ENCODE peak calls at places on chromosomes 4 and X, in five cellular contexts. Y, T, I, A and H are unnamed samples. For H3K9me3, the result is how much of the 10 kb centered on the place peaks cover.

GRCh38 chrX:87517571-87518141 is at the start of gene KLHL4:
- DNase-seq in A (peak), I (peak), Y (no peak), T (peak), H (no peak)

GRCh38 chrX:116009871-116010710 is 160.5 kb upstream of the AGTR2 start:
- DNase-seq in I (no peak), Y (peak), T (peak), A (no peak), H (peak)

GRCh38 chr4:26985836-26986235 is 125.2 kb downstream of the STIM2 start:
- DNase-seq in Y (no peak), T (no peak), I (no peak), A (no peak), H (no peak)

GRCh38 chr4:128657638-128658037 is 151.9 kb upstream of the JADE1 start:
- DNase-seq in T (no peak), Y (no peak), I (no peak), A (no peak), H (no peak)

GRCh38 chr4:140343303-140343702 is 30.1 kb upstream of the SCOC start:
- DNase-seq in T (no peak), A (peak), Y (peak), I (peak), H (no peak)

GRCh38 chrX:77422886-77423648 is 24.1 kb upstream of the FGF16 start:
- DNase-seq in T (peak), Y (no peak), A (no peak), I (no peak), H (no peak)

GRCh38 chrX:119145241-119145653 is 17.6 kb upstream of the KIAA1210 start:
- DNase-seq in Y (peak), A (no peak), I (peak), T (peak), H (no peak)

GRCh38 chrX:338836-339400 is 20.3 kb upstream of the GTPBP6 start:
- DNase-seq in I (no peak), A (no peak), Y (no peak), T (peak), H (no peak)

GRCh38 chr4:172983014-172983413 is 185.6 kb upstream of the GALNT7 start:
- DNase-seq in I (no peak), A (no peak), T (no peak), Y (no peak), H (no peak)

GRCh38 chr4:122131562-122132157 is 20.5 kb upstream of the BLTP1 start:
- DNase-seq in T (no peak), A (no peak), I (no peak), Y (no peak), H (no peak)

GRCh38 chrX:65587616-65588526 is 53.3 kb upstream of the LAS1L start:
- DNase-seq in I (peak), Y (peak), A (peak), T (no peak), H (peak)

GRCh38 chrX:24030597-24030996 is 3.6 kb upstream of the KLHL15 start:
- DNase-seq in T (no peak), I (no peak), Y (no peak), A (no peak), H (no peak)

GRCh38 chrX:24426340-24426913 is 38.7 kb upstream of the PDK3 start:
- DNase-seq in T (peak), A (no peak), Y (no peak), I (no peak), H (peak)

GRCh38 chr4:70734168-70734954 is 12.6 kb downstream of the RUFY3 start:
- DNase-seq in I (peak), T (no peak), Y (peak), A (no peak), H (peak)

GRCh38 chr4:108536577-108536976 is 83.8 kb upstream of the RPL34 start:
- DNase-seq in T (no peak), I (no peak), Y (no peak), A (no peak), H (no peak)

GRCh38 chr4:56080384-56080783 is 131.6 kb downstream of the CEP135 start:
- DNase-seq in T (no peak), Y (peak), A (no peak), I (no peak), H (no peak)

GRCh38 chr4:43757147-43757546 is 691.5 kb downstream of the KCTD8 start:
- DNase-seq in Y (no peak), A (no peak), I (no peak), T (peak), H (no peak)

GRCh38 chrX:40268126-40268525 is 170.4 kb upstream of the BCOR start:
- DNase-seq in T (no peak), Y (no peak), A (no peak), I (no peak), H (no peak)
- TF ChIP-seq CTCF in T (no peak), Y (no peak), A (no peak), I (no peak), H (no peak)

DNA sequence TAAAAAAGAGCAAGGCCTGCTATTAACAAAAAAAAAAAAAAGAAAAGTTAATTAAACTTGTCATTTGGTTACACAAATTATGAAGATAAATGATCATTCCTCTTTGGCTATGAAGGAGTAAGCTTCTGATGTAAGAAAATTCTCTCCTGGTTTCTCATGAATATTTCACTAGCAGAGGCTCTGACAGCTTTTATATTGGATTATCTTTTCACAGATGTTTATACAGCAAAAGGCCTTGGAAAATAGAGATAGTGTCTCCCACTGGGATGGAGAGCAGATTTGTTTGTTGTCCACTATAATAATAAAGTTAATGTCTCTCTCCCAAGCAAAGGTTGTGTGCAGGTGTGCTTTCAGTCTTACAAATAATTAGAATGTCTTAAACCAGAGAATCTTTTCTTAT is 40.7 kb upstream of the PDGFC start:
- DNase-seq in A (no peak), T (no peak), I (no peak), Y (no peak), H (no peak)
- H3K27ac ChIP-seq in A (no peak), T (no peak), I (no peak), Y (no peak), H (no peak)

DNA sequence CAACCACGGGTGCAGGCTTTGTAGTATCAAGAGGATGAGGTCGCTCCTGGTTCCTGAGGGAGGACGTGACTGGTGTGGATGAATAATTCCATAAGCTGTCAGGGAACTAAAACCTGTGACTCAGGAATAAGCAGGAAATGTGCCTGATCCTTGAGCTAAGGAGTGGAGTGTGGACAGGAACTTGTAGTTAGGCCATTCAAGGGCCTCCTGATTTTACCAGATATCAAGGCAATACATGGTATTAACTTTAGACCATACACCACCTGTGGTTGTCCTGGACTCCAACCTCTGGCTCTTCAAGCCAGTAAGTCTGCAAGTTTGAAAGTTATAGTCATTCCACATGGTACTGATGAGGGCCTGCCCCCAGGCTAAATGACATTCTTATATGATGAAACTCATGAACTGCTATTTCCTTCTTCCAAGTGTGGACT is 12.1 kb upstream of the ING2 start:
- DNase-seq in Y (no peak), I (peak), T (no peak), A (no peak), H (no peak)
- H3K9me3 ChIP-seq in Y (under half), I (under half), T (under half), A (under half), H (under half)

GRCh38 chrX:153685751-153686676 is 1.7 kb upstream of the SLC6A8 start:
- DNase-seq in T (peak), A (no peak), Y (peak), I (no peak), H (no peak)

GRCh38 chrX:153688534-153688899 is 791 bp downstream of the SLC6A8 start:
- DNase-seq in A (no peak), T (no peak), Y (no peak), I (no peak), H (no peak)

GRCh38 chrX:153688900-153689590 is 1.3 kb downstream of the SLC6A8 start:
- DNase-seq in Y (no peak), I (peak), T (no peak), A (no peak), H (peak)

GRCh38 chrX:153688071-153688470 is 345 bp downstream of the SLC6A8 start:
- DNase-seq in I (no peak), A (no peak), Y (no peak), T (no peak), H (no peak)

DNA sequence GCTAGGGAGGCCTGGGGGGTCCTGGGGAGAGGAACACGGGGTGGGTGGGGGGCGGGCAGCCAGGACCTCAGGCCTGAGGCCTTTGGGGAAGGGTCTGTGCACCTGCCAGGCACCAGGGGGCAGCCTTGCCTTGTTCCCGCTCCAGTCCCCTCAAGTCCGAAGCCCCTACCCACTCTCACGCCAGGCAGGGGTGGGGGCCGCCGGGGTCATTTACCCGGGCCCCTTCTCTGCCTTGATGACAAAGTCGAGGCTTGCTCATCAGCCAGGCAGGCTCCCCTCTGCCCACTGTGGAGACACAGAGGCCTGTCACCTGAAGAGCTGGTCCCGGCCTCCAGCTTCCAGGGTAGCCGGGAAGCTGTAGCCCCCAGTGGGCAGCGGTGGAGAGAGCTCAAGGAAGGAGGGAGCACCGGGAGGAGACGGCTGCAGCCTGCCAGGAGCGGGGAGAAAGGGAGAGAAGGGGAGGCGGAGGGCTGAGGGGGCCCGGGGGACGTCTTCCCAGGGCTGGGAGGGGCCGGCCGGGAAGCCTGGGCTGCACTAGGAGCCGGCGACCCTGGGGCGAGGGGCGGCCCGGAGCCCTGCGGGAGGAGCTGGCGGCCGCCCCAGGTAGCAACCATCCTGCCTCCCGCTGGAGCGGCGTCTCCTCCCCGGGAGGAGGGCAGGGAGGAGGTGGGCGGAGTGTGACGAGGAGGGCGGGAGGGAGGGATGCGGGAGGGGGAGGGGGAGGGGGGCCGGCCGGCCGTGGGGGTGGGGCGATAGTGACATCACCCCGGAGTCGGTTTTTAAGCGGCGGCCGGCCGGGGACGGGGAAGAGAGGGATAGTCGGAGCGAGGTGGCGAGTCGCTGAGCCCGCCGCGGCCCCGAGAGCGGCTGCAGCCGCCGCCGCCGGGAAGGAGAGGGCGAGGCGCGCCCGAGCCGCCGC is at the start of gene SLC6A8:
- DNase-seq in I (peak), A (peak), T (peak), Y (peak), H (peak)
- TF ChIP-seq CTCF in I (peak), A (no peak), T (peak), Y (peak), H (peak)

DNA sequence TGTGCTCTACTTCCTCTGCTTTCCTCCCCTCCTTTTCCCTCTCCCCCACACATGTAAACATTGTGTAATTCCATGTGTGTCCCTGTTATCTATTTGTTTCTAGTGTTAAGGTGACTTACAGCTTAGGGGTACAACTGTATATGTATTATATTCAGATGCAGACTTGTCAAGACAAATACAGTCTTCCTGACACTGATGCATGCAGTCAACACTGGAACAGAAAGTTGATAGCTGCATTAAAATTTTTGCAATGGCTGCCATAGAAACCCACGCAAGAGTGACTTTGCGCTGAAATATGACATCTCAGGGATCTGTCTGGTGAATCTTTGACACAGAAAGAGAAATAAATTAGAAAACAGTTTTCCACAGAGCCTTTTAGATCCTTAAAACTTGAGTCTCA is 656.7 kb downstream of the IL1RAPL1 start:
- DNase-seq in Y (no peak), T (no peak), A (no peak), I (no peak), H (no peak)
- H3K27ac ChIP-seq in Y (no peak), T (no peak), A (no peak), I (no peak), H (no peak)

GRCh38 chrX:55127692-55128091 is 38.9 kb downstream of the PAGE2 start:
- DNase-seq in T (no peak), Y (no peak), I (no peak), A (no peak), H (no peak)
- H3K9me3 ChIP-seq in T (under half), Y (under half), I (under half), A (under half), H (under half)

GRCh38 chr4:165489786-165490185 is 111.0 kb downstream of the CPE start:
- DNase-seq in Y (no peak), T (no peak), A (no peak), I (no peak), H (no peak)

GRCh38 chr4:165493359-165493758 is 114.6 kb downstream of the CPE start:
- DNase-seq in T (peak), A (peak), Y (peak), I (peak), H (peak)
- TF ChIP-seq CTCF in T (peak), A (peak), Y (peak), I (peak), H (peak)